ENCODE peak calls at places on chromosome 22, in six cellular contexts. G is CD14-positive monocyte; R is AG10803; U is uterus; S is lung; T is activated CD8-positive, alpha-beta T cell treated with anti-CD3 and anti-CD28 coated beads for 36 hours. F is an unnamed sample.
A peak's percentile ranks its signal among the peaks of the same experiment; 100 is the strongest.

GRCh38 chr22:39277135-39277607 is 32.4 kb upstream of the PDGFB start:
- DNase-seq in T (no peak), S (no peak), R (peak; percentile 69), U (no peak), G (peak; percentile 66), F (no peak)

GRCh38 chr22:17109113-17109865 is 11.9 kb downstream of the TMEM121B start:
- DNase-seq in U (no peak), S (no peak), T (no peak), G (no peak), R (no peak), F (peak; percentile 80)

GRCh38 chr22:22710719-22711531 is 66.5 kb downstream of the GGTLC2 start:
- DNase-seq in U (peak; percentile 29), G (peak; percentile 63), S (peak; percentile 69), R (peak; percentile 24), T (peak; percentile 85), F (no peak)

GRCh38 chr22:27975381-27976013 is 56.4 kb upstream of the PITPNB start:
- DNase-seq in R (no peak), T (no peak), G (no peak), U (no peak), S (no peak), F (no peak)

GRCh38 chr22:25488244-25489020 is 76.0 kb upstream of the GRK3 start:
- DNase-seq in U (peak; percentile 56), R (peak; percentile 43), G (no peak), S (peak; percentile 62), T (peak; percentile 96), F (no peak)

GRCh38 chr22:25062378-25063095 is 110.0 kb downstream of the KIAA1671 start:
- DNase-seq in S (no peak), U (no peak), R (no peak), T (peak; percentile 84), G (no peak), F (no peak)

GRCh38 chr22:24937114-24937513 is 9.4 kb downstream of the LHFPL7 start:
- DNase-seq in T (no peak), S (no peak), R (no peak), U (no peak), G (no peak), F (no peak)

GRCh38 chr22:29009148-29009547 is 52.5 kb downstream of the C22orf31 start:
- DNase-seq in R (no peak), T (no peak), U (no peak), S (no peak), G (no peak), F (no peak)

GRCh38 chr22:47884200-47884599 is 1121.8 kb downstream of the TBC1D22A start:
- DNase-seq in U (no peak), G (no peak), S (no peak), R (no peak), T (no peak), F (no peak)

GRCh38 chr22:38843716-38844660 is at the start of gene NPTXR:
- DNase-seq in T (no peak), S (no peak), U (peak; percentile 61), G (no peak), R (peak; percentile 28), F (no peak)

GRCh38 chr22:37260939-37261338 is 16.9 kb upstream of the RAC2 start:
- DNase-seq in T (peak; percentile 77), R (peak; percentile 49), U (no peak), G (peak; percentile 72), S (peak; percentile 66), F (peak; percentile 52)

GRCh38 chr22:50049299-50050195 is 8.6 kb downstream of the TTLL8 start:
- DNase-seq in U (no peak), G (no peak), S (no peak), T (no peak), R (no peak), F (peak; percentile 84)

GRCh38 chr22:50246242-50247175 is 1.7 kb upstream of the TUBGCP6 start:
- DNase-seq in G (no peak), U (no peak), R (no peak), S (no peak), T (no peak), F (no peak)

GRCh38 chr22:37314315-37315046 is 32.2 kb downstream of the CYTH4 start:
- DNase-seq in T (peak; percentile 77), R (no peak), U (no peak), S (no peak), G (peak; percentile 48), F (no peak)

GRCh38 chr22:37100589-37101127 is 8.9 kb downstream of the TMPRSS6 start:
- DNase-seq in G (no peak), U (no peak), T (peak; percentile 71), R (no peak), S (no peak), F (no peak)

GRCh38 chr22:37383342-37383741 is 43.9 kb downstream of the ELFN2 start:
- DNase-seq in U (no peak), S (no peak), R (no peak), T (no peak), G (no peak), F (no peak)

GRCh38 chr22:39132281-39132680 is 20.2 kb downstream of the CBX7 start:
- DNase-seq in G (no peak), S (no peak), R (no peak), U (no peak), T (no peak), F (peak; percentile 66)

GRCh38 chr22:50115693-50116092 is 25.9 kb downstream of the MOV10L1 start:
- DNase-seq in R (peak; percentile 24), T (no peak), G (no peak), S (no peak), U (no peak), F (no peak)

GRCh38 chr22:47808886-47809620 is 1046.6 kb downstream of the TBC1D22A start:
- DNase-seq in S (no peak), R (no peak), G (no peak), U (no peak), T (no peak), F (no peak)

GRCh38 chr22:24433001-24433867 is 5.8 kb downstream of the ADORA2A start:
- DNase-seq in T (no peak), U (no peak), R (no peak), G (no peak), S (no peak), F (peak; percentile 91)

GRCh38 chr22:39559456-39560105 is 11.0 kb upstream of the CACNA1I start:
- DNase-seq in U (no peak), S (no peak), R (peak; percentile 13), G (no peak), T (peak; percentile 30), F (no peak)

GRCh38 chr22:47691152-47691895 is 928.9 kb downstream of the TBC1D22A start:
- DNase-seq in G (no peak), T (no peak), R (no peak), U (no peak), S (no peak), F (no peak)

GRCh38 chr22:37860796-37861421 is 11.7 kb downstream of the EIF3L start:
- DNase-seq in T (no peak), S (peak; percentile 75), U (no peak), G (no peak), R (no peak), F (no peak)

DNA sequence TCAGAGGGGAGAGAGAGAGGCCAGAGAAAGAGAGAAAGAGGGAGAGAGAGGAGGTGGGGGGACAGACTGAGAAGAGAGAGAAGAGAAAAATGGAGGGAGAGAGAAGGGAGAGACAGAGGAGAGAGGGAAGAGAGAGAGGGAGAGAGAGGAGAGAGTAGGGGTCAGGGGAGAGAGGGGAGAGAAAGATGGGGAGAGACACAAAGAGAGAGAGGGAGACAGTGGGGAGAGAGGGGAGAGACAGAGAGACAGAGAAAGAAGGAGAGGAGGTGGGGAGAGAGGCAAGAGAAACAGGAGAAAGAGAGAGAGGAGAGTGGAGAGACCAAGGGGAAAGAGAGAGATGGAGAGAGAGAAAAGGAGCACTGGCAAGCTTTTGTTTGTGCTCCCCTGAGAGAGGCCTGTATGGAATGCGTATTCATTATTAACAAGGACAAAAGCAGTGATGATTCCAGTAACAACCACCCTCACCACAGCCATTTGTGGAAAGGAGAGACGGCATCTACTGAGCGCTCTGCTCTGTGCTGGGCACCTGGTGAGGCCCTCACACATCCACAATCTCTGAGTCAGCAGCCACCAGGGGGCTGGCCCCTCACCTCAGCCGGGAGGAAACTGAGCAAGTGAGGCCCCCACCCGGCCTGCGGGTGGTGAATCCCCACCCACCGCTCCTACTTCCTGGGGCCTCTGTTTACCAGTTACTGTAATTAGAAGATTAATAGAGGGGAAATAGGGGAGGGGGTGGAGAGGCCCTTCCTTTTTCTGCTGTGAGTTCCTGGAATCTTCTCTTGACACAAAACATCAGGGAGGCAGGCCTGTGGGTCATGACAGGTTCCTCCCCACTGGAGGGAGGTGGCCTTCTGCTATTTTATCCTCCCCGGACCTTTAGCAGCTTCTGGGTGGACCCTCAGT is 14.7 kb upstream of the MIAT start:
- DNase-seq in R (no peak), G (no peak), U (no peak), T (peak; percentile 95), S (no peak), F (no peak)
- TF ChIP-seq CTCF in R (no peak), G (no peak), U (no peak), T (peak; percentile 47), S (no peak), F (no peak)

GRCh38 chr22:46635756-46636155 is 15.6 kb downstream of the GRAMD4 start:
- DNase-seq in U (no peak), T (no peak), R (no peak), S (no peak), G (no peak), F (no peak)
- TF ChIP-seq CTCF in U (no peak), T (no peak), R (no peak), S (no peak), G (no peak), F (peak; percentile 43)

GRCh38 chr22:35727436-35727835 is 9.8 kb downstream of the APOL5 start:
- DNase-seq in G (no peak), S (no peak), R (no peak), U (no peak), T (no peak), F (no peak)
- TF ChIP-seq CTCF in G (no peak), S (no peak), R (no peak), U (no peak), T (no peak), F (no peak)

GRCh38 chr22:35330258-35330861 is 30.7 kb downstream of the TOM1 start:
- DNase-seq in S (peak; percentile 75), R (peak; percentile 84), T (peak; percentile 72), U (peak; percentile 89), G (peak; percentile 97), F (no peak)

GRCh38 chr22:35326854-35327562 is 27.3 kb downstream of the TOM1 start:
- DNase-seq in R (no peak), T (no peak), S (no peak), G (no peak), U (no peak), F (no peak)

GRCh38 chr22:35328472-35328885 is 28.8 kb downstream of the TOM1 start:
- DNase-seq in T (no peak), G (peak; percentile 96), U (no peak), S (peak; percentile 68), R (no peak), F (no peak)

GRCh38 chr22:35327690-35328471 is 28.2 kb downstream of the TOM1 start:
- DNase-seq in S (no peak), G (no peak), T (no peak), R (no peak), U (no peak), F (no peak)

DNA sequence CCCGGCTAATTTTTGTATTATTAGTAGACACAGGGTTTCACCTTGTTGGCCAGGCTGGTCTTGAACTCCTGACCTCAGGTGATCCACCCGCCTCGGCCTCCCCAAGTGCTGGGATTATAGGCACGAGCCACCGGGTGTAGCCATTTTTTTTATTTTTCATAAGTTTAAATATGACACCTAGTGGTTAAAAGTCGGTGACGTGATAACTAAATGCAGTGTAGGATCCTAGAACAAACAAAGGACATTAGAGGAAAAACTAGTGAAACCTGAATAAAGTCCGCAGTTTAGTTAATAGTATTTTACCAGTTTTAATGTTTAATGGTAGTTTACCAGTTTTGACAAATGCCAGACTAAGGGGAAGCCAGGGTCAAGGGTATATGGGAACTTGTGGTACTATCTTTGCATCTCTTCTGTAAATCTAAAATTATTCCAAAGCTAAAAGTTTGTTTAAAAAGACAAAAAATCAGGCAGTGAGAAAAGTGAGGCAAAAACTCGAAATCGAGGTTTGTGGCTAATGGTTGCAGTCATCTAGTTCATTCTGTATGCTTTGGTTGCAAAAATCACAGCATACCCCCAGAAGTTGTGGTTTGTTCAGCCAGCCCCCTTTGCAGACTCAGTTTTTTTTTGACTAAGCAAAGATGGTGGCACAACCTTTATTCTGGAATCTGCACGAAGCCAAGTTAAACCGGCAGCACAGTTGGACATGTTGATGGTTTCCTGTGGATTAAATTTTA is 29.6 kb downstream of the TOM1 start:
- DNase-seq in G (no peak), U (no peak), S (no peak), R (no peak), T (no peak), F (no peak)
- TF ChIP-seq CTCF in G (peak; percentile 39), U (no peak), S (no peak), R (no peak), T (no peak), F (peak; percentile 34)

F was measured in chondrocyte.